ENCODE peak calls at places on chromosome 19, in five cellular contexts. T, S, V, F and R are unnamed samples.

GRCh38 chr19:48991823-48992570 is 1.1 kb downstream of the GYS1 start:
- DNase-seq in T (peak), S (peak), V (peak), F (no peak), R (peak)

GRCh38 chr19:53915000-53915399 is 5.9 kb downstream of the CACNG7 start:
- DNase-seq in T (no peak), F (no peak), S (no peak), V (no peak), R (no peak)

GRCh38 chr19:10112037-10112751 is 701 bp downstream of the P2RY11 start:
- DNase-seq in F (no peak), S (no peak), V (no peak), T (no peak), R (no peak)

GRCh38 chr19:53333071-53333465 is 481 bp upstream of the ZNF845 start:
- DNase-seq in T (no peak), S (no peak), F (no peak), V (peak), R (no peak)

GRCh38 chr19:18167975-18168645 is 5.5 kb upstream of the IFI30 start:
- DNase-seq in V (peak), T (no peak), F (no peak), S (peak), R (no peak)

GRCh38 chr19:55086730-55087541 is 11.3 kb downstream of the EPS8L1 start:
- DNase-seq in T (peak), F (peak), V (no peak), S (peak), R (peak)

GRCh38 chr19:19305696-19306095 is 14.6 kb downstream of the SUGP1 start:
- DNase-seq in V (no peak), F (no peak), S (no peak), T (peak), R (no peak)

GRCh38 chr19:13869324-13869723 is 7.6 kb upstream of the NANOS3 start:
- DNase-seq in T (no peak), V (no peak), F (no peak), S (no peak), R (no peak)

GRCh38 chr19:51783373-51783772 is 11.6 kb upstream of the FPR3 start:
- DNase-seq in F (no peak), S (no peak), V (no peak), T (no peak), R (no peak)

GRCh38 chr19:54231077-54231931 is 8.5 kb upstream of the LILRB3 start:
- DNase-seq in S (peak), T (peak), F (peak), V (peak), R (peak)

GRCh38 chr19:21474671-21475181 is 30.7 kb upstream of the ZNF429 start:
- DNase-seq in V (peak), T (peak), S (no peak), F (peak), R (no peak)

GRCh38 chr19:43625918-43626579 is 6.6 kb upstream of the ZNF428 start:
- DNase-seq in S (no peak), F (peak), T (no peak), V (no peak), R (no peak)

GRCh38 chr19:11204943-11205349 is 7.6 kb upstream of the KANK2 start:
- DNase-seq in S (no peak), F (no peak), V (no peak), T (no peak), R (peak)

GRCh38 chr19:49340069-49340864 is 5.1 kb downstream of the CD37 start:
- DNase-seq in V (no peak), T (no peak), S (peak), F (no peak), R (no peak)